ENCODE peak calls at places on chromosomes 5 and 9, in seven cellular contexts. W, D, J, U, L, H and E are unnamed samples.

GRCh38 chr9:87873607-87874319 is 8.9 kb upstream of the SPATA31E1 start:
- DNase-seq in L (no peak), J (no peak), W (no peak), H (no peak), U (peak; percentile 56), D (no peak), E (peak; percentile 48)

GRCh38 chr5:166947045-166947444 is 1344.4 kb upstream of the WWC1 start:
- DNase-seq in H (no peak), J (no peak), U (peak; percentile 39), D (no peak), L (no peak), W (no peak), E (no peak)

GRCh38 chr9:100449420-100449819 is 22.5 kb downstream of the MSANTD3 start:
- DNase-seq in W (no peak), U (no peak), H (no peak), D (no peak), L (no peak), J (no peak), E (no peak)

GRCh38 chr5:124976086-124976485 is 229.6 kb upstream of the ZNF608 start:
- DNase-seq in D (no peak), W (no peak), J (no peak), L (no peak), U (no peak), H (no peak), E (no peak)

GRCh38 chr9:107530682-107531081 is 41.1 kb upstream of the KLF4 start:
- DNase-seq in H (no peak), L (no peak), J (no peak), W (no peak), U (no peak), D (no peak), E (no peak)

GRCh38 chr9:95313010-95313498 is 4.5 kb downstream of the FANCC start:
- DNase-seq in J (no peak), H (peak; percentile 73), W (peak; percentile 44), D (no peak), U (peak; percentile 83), L (peak; percentile 85), E (peak; percentile 91)

GRCh38 chr9:84785766-84786547 is 116.4 kb downstream of the NTRK2 start:
- DNase-seq in W (no peak), L (no peak), J (no peak), H (no peak), U (no peak), D (no peak), E (no peak)

GRCh38 chr5:96381526-96381925 is 51.5 kb downstream of the PCSK1 start:
- DNase-seq in D (no peak), U (no peak), L (no peak), J (no peak), W (no peak), H (no peak), E (peak; percentile 20)

GRCh38 chr5:139886213-139886612 is 90.6 kb downstream of the PSD2 start:
- DNase-seq in U (no peak), W (no peak), H (no peak), D (no peak), L (no peak), J (no peak), E (no peak)

GRCh38 chr5:67287795-67288194 is 91.2 kb upstream of the CD180 start:
- DNase-seq in H (no peak), U (no peak), D (no peak), J (no peak), W (no peak), L (no peak), E (no peak)

GRCh38 chr9:115254781-115255180 is 136.8 kb upstream of the TNC start:
- DNase-seq in U (no peak), L (no peak), H (peak; percentile 72), J (no peak), W (no peak), D (no peak), E (no peak)

GRCh38 chr9:134293576-134294227 is 32.6 kb upstream of the RXRA start:
- DNase-seq in L (no peak), U (no peak), J (peak; percentile 40), D (no peak), H (no peak), W (peak; percentile 31), E (no peak)

GRCh38 chr5:6728011-6728794 is 15.0 kb downstream of the TENT4A start:
- DNase-seq in D (no peak), W (no peak), H (no peak), J (no peak), U (no peak), L (no peak), E (no peak)

GRCh38 chr9:15927131-15927530 is 374.3 kb downstream of the CCDC171 start:
- DNase-seq in L (no peak), W (no peak), D (no peak), H (no peak), U (no peak), J (no peak), E (no peak)

GRCh38 chr5:151239237-151239861 is 13.6 kb upstream of the GM2A start:
- DNase-seq in H (peak; percentile 93), W (peak; percentile 83), U (peak; percentile 83), J (peak; percentile 65), L (peak; percentile 80), D (no peak), E (peak; percentile 53)
- H3K4me1 ChIP-seq in H (peaks cover 34% of the 10 kb centered on the region), W (peaks cover 17% of the 10 kb centered on the region), U (peaks cover 5% of the 10 kb centered on the region), J (no peaks in the 10 kb centered on the region), L (peaks cover 14% of the 10 kb centered on the region), D (peaks cover 23% of the 10 kb centered on the region), E (no peaks in the 10 kb centered on the region)

GRCh38 chr5:14221768-14222167 is 78.6 kb downstream of the TRIO start:
- DNase-seq in H (no peak), W (no peak), J (no peak), U (no peak), D (no peak), L (no peak), E (no peak)

GRCh38 chr5:14220642-14221041 is 77.5 kb downstream of the TRIO start:
- DNase-seq in D (no peak), H (no peak), L (no peak), W (no peak), U (no peak), J (no peak), E (no peak)

GRCh38 chr5:14218480-14218879 is 75.3 kb downstream of the TRIO start:
- DNase-seq in W (no peak), J (no peak), D (no peak), H (no peak), U (no peak), L (no peak), E (no peak)

GRCh38 chr5:14218897-14219573 is 75.9 kb downstream of the TRIO start:
- DNase-seq in W (no peak), J (no peak), U (no peak), D (no peak), H (no peak), L (no peak), E (no peak)

DNA sequence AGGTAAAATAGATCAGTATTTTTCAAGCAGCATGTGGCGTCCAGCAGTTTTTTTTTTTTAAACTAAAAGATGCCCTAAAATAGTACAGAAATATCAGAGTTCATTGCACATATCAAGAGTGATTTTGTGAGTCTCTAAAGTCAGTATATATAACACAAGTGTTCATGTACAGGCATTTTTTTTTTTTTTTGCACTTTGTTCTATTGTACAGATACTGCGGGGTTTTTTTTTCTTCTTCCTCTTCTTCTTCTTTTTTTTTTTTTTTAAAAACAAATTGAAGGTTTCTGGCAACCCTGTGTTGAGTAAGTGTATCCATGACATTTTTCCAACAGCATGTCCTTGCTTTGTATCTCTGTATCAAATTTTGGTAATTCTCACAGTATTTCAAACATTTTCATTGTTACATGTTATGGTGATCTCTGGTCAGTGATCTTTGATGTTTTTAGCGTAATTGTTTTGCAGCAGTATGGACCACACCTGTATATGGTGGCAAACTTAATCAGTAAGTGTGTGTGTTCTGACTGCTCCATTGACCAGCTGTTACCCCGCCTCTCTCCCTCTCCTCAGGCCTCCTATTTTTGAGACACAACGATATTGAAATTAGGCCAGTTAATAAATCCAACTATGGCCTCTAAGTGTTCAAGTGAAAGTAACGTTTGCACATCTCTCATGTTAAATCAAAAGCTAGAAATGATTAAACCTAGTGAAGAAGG is 76.8 kb downstream of the TRIO start:
- DNase-seq in H (no peak), U (no peak), L (no peak), J (no peak), D (no peak), W (no peak), E (no peak)
- H3K4me1 ChIP-seq in H (peaks cover 55% of the 10 kb centered on the region), U (peaks cover 63% of the 10 kb centered on the region), L (peaks cover 68% of the 10 kb centered on the region), J (peaks cover 18% of the 10 kb centered on the region), D (no peaks in the 10 kb centered on the region), W (peaks cover 7% of the 10 kb centered on the region), E (peaks cover 12% of the 10 kb centered on the region)

GRCh38 chr9:38029923-38030638 is 38.9 kb downstream of the SHB start:
- DNase-seq in D (no peak), L (no peak), U (no peak), J (no peak), H (no peak), W (no peak), E (no peak)
- H3K4me1 ChIP-seq in D (no peaks in the 10 kb centered on the region), L (peaks cover 73% of the 10 kb centered on the region), U (peaks cover 68% of the 10 kb centered on the region), J (peaks cover 12% of the 10 kb centered on the region), H (peaks cover 62% of the 10 kb centered on the region), W (peaks cover 20% of the 10 kb centered on the region), E (peaks cover 27% of the 10 kb centered on the region)

DNA sequence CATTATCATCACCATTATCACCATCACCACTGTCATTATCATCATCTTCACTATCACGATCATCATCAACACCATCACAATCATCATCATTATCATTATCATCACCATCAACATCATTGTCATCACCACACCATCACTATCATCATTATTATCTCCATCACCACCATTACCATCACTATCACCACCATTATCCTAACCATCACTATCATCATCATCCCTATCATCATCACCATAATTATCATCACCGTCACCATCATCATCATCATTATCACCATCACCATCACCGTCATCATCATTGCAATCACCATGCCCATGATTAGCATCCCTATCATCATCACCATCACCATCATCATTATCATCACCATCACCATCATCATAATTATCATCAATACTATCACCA is 311.9 kb downstream of the IRX2 start:
- DNase-seq in H (no peak), W (no peak), L (no peak), J (no peak), U (no peak), D (no peak), E (no peak)
- H3K4me1 ChIP-seq in H (no peaks in the 10 kb centered on the region), W (no peaks in the 10 kb centered on the region), L (peaks cover 13% of the 10 kb centered on the region), J (peaks cover 2% of the 10 kb centered on the region), U (no peaks in the 10 kb centered on the region), D (no peaks in the 10 kb centered on the region), E (no peaks in the 10 kb centered on the region)